ENCODE peak calls at places on chromosomes 13 and 19, in six cellular contexts. I, G, M, J, X and B are unnamed samples.

GRCh38 chr19:3695986-3696659 is 4.1 kb downstream of the PIP5K1C start:
- DNase-seq in I (no peak), M (no peak), G (no peak), X (no peak), J (no peak), B (no peak)

GRCh38 chr13:100540621-100541020 is 48.0 kb downstream of the GGACT start:
- DNase-seq in J (peak), I (no peak), M (no peak), X (no peak), G (no peak), B (peak)

GRCh38 chr19:6127716-6128335 is 7.6 kb upstream of the ACSBG2 start:
- DNase-seq in M (no peak), J (peak), G (no peak), I (no peak), X (no peak), B (peak)

GRCh38 chr19:35845215-35846037 is 6.9 kb downstream of the NPHS1 start:
- DNase-seq in G (peak), I (peak), J (peak), X (no peak), M (no peak), B (no peak)

GRCh38 chr19:5949792-5950305 is 28.1 kb downstream of the RANBP3 start:
- DNase-seq in G (no peak), M (no peak), X (no peak), I (no peak), J (no peak), B (no peak)

GRCh38 chr13:29359181-29359580 is 236.3 kb downstream of the SLC7A1 start:
- DNase-seq in X (no peak), J (no peak), G (no peak), I (peak), M (no peak), B (no peak)

GRCh38 chr19:54203151-54203611 is 2.5 kb downstream of the RPS9 start:
- DNase-seq in X (no peak), J (no peak), I (no peak), G (no peak), M (no peak), B (peak)

GRCh38 chr13:28716511-28716910 is 2.3 kb downstream of the SLC46A3 start:
- DNase-seq in M (no peak), I (no peak), X (no peak), J (peak), G (no peak), B (peak)

GRCh38 chr13:109665781-109666249 is 120.6 kb downstream of the IRS2 start:
- DNase-seq in X (no peak), I (no peak), J (no peak), M (no peak), G (no peak), B (no peak)

GRCh38 chr19:16232568-16232967 is 34.9 kb downstream of the AP1M1 start:
- DNase-seq in I (no peak), M (no peak), J (no peak), G (no peak), X (no peak), B (no peak)

GRCh38 chr19:1856698-1857603 is 6.4 kb downstream of the KLF16 start:
- DNase-seq in G (peak), I (peak), M (no peak), J (peak), X (no peak), B (peak)

GRCh38 chr19:8585057-8585893 is 8.0 kb upstream of the MYO1F start:
- DNase-seq in I (no peak), X (no peak), M (no peak), J (no peak), G (no peak), B (no peak)

GRCh38 chr19:5814847-5815246 is 10.0 kb downstream of the NRTN start:
- DNase-seq in G (no peak), J (no peak), I (no peak), X (no peak), M (no peak), B (no peak)

GRCh38 chr13:100674363-100674847 is at the start of gene TMTC4:
- DNase-seq in M (peak), I (peak), G (no peak), J (no peak), X (no peak), B (no peak)

GRCh38 chr13:107993239-107993948 is 221.9 kb downstream of the LIG4 start:
- DNase-seq in J (no peak), G (no peak), X (no peak), I (no peak), M (no peak), B (no peak)

GRCh38 chr13:102680133-102680717 is 14.6 kb downstream of the METTL21C start:
- DNase-seq in G (no peak), I (no peak), X (no peak), M (no peak), J (no peak), B (no peak)

GRCh38 chr13:73708393-73708985 is 425.7 kb downstream of the KLF12 start:
- DNase-seq in I (peak), J (peak), M (peak), G (no peak), X (no peak), B (peak)

GRCh38 chr13:96650301-96650886 is 343.9 kb downstream of the OXGR1 start:
- DNase-seq in J (peak), I (peak), X (no peak), M (no peak), G (no peak), B (no peak)

GRCh38 chr19:41452584-41453275 is 9.8 kb downstream of the ERICH4 start:
- DNase-seq in M (no peak), X (no peak), I (no peak), J (no peak), G (no peak), B (no peak)

GRCh38 chr19:41427647-41428480 is 690 bp upstream of the B3GNT8 start:
- DNase-seq in I (no peak), M (no peak), G (peak), X (no peak), J (no peak), B (no peak)

GRCh38 chr13:106449096-106449495 is 86.4 kb downstream of the EFNB2 start:
- DNase-seq in J (no peak), M (no peak), I (no peak), G (no peak), X (no peak), B (no peak)

GRCh38 chr13:61286148-61286745 is 129.4 kb downstream of the PCDH20 start:
- DNase-seq in G (peak), J (no peak), X (peak), M (peak), I (no peak), B (no peak)

GRCh38 chr13:45184693-45185092 is 16.2 kb downstream of the KCTD4 start:
- DNase-seq in G (no peak), X (no peak), M (no peak), J (no peak), I (no peak), B (no peak)

GRCh38 chr19:15563325-15563794 is 51.7 kb upstream of the CYP4F8 start:
- DNase-seq in X (no peak), G (peak), M (no peak), J (no peak), I (no peak), B (no peak)

GRCh38 chr13:78060966-78061365 is 142.3 kb upstream of the EDNRB start:
- DNase-seq in X (no peak), I (peak), G (peak), M (no peak), J (no peak), B (no peak)

GRCh38 chr13:27283906-27284523 is 13.4 kb downstream of the RASL11A start:
- DNase-seq in M (no peak), J (no peak), I (no peak), X (no peak), G (peak), B (no peak)

GRCh38 chr19:44596428-44597130 is 16.8 kb upstream of the IGSF23 start:
- DNase-seq in M (no peak), X (no peak), J (no peak), I (no peak), G (no peak), B (no peak)

GRCh38 chr19:31408460-31409124 is 59.4 kb upstream of the TSHZ3 start:
- DNase-seq in M (no peak), I (peak), X (no peak), J (peak), G (no peak), B (peak)

GRCh38 chr19:58572818-58573657 is at the start of gene MZF1:
- DNase-seq in I (peak), G (peak), M (peak), X (peak), J (peak), B (peak)

GRCh38 chr19:3375221-3376088 is 9.1 kb downstream of the NFIC start:
- DNase-seq in J (peak), I (no peak), X (no peak), G (no peak), M (no peak), B (peak)

GRCh38 chr13:109251958-109252357 is 534.4 kb downstream of the IRS2 start:
- DNase-seq in J (no peak), G (no peak), X (no peak), I (no peak), M (no peak), B (no peak)

GRCh38 chr13:76293751-76294150 is 592.5 kb downstream of the KCTD12 start:
- DNase-seq in G (no peak), I (no peak), M (no peak), X (no peak), J (no peak), B (no peak)

GRCh38 chr13:34765446-34766180 is 176.5 kb upstream of the NBEA start:
- DNase-seq in X (no peak), J (no peak), M (no peak), I (no peak), G (no peak), B (no peak)

GRCh38 chr19:51294211-51294976 is 17.1 kb upstream of the IGLON5 start:
- DNase-seq in M (no peak), I (no peak), X (no peak), J (no peak), G (peak), B (no peak)

GRCh38 chr19:51296331-51297093 is 14.9 kb upstream of the IGLON5 start:
- DNase-seq in G (peak), X (no peak), J (no peak), M (no peak), I (no peak), B (no peak)

GRCh38 chr19:51293571-51294210 is 17.8 kb upstream of the IGLON5 start:
- DNase-seq in G (peak), I (no peak), X (no peak), J (no peak), M (no peak), B (no peak)

GRCh38 chr19:51295382-51296126 is 15.9 kb upstream of the IGLON5 start:
- DNase-seq in G (peak), M (no peak), X (no peak), J (no peak), I (no peak), B (no peak)

DNA sequence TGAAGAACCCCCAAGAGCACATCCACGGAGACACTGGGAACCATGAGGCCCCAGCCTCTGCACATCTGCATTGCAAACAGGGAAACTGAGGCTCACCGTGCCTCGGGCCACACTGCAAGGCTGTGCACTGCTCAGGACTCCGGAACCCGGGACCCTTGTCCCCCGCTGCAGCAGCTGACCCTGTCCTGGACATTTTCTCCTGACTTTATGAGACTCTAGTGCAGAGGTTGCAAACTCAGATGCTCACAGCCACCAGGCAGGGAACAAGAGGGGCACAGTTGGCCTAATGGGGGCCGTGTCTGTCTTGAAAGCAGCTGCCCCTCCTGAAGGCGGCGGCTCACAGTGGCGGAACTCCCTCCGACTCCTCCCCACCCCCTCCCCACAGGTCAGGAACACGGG is 16.5 kb upstream of the IGLON5 start:
- DNase-seq in I (no peak), G (no peak), X (no peak), J (no peak), M (no peak), B (no peak)
- H3K14ac ChIP-seq in I (no peak), G (peak), X (no peak), J (no peak), M (no peak), B (no peak)

GRCh38 chr13:40187836-40188591 is 478.4 kb downstream of the FOXO1 start:
- DNase-seq in G (peak), J (no peak), M (no peak), I (no peak), X (no peak), B (no peak)

GRCh38 chr13:40186636-40187323 is 479.7 kb downstream of the FOXO1 start:
- DNase-seq in G (no peak), X (no peak), J (no peak), I (no peak), M (no peak), B (no peak)

GRCh38 chr13:40187324-40187795 is 479.1 kb downstream of the FOXO1 start:
- DNase-seq in X (no peak), J (no peak), G (peak), I (no peak), M (no peak), B (no peak)

GRCh38 chr13:40185393-40185792 is 481.0 kb downstream of the FOXO1 start:
- DNase-seq in J (no peak), X (no peak), G (no peak), I (no peak), M (no peak), B (no peak)

DNA sequence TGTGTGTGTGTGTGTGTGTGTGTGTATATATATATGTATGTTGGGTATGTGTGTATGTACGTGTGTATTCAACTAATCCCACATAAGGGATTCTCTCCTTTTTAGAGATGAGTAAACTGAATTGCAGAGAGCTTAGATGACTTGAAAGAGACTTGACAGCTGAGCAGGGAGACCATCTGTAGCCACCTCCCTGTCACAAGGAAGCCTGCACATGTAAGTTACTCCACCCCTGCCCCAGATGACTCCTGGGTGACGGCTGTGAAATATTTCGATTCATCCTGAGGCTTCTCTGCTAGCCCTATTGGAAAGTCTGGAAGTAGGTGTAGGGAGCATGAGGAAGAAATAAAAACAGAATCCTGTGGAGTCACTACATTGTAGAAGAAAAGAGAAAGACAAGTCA is 480.4 kb downstream of the FOXO1 start:
- DNase-seq in X (no peak), I (no peak), J (no peak), G (no peak), M (no peak), B (no peak)
- H3K14ac ChIP-seq in X (no peak), I (no peak), J (no peak), G (no peak), M (no peak), B (no peak)

GRCh38 chr13:88071371-88071770 is 400.2 kb downstream of the SLITRK5 start:
- DNase-seq in G (no peak), J (no peak), X (no peak), I (no peak), M (no peak), B (no peak)
- H3K14ac ChIP-seq in G (no peak), J (no peak), X (no peak), I (no peak), M (no peak), B (no peak)

DNA sequence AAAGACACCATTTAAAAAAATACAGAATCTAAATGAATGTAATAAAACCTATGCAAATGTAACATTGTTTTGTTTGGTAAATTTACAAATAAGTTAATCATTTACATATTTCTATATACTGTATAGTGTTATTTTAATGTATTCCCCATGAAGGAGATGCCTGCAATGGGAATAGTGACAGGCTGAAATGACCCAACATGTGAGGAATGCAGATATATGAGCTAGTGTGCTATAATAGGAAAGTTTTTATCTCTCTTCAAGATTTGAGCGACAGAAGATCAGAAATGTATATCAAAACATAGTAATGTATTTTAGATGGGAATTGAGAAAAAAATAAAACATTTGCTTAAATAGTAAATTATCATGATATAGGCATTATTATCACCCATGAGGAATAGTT is 570.1 kb downstream of the SLITRK1 start:
- DNase-seq in I (no peak), J (peak), M (no peak), G (no peak), X (no peak), B (peak)
- H3K14ac ChIP-seq in I (no peak), J (no peak), M (no peak), G (no peak), X (no peak), B (no peak)

GRCh38 chr13:114065141-114065925 is 67.1 kb downstream of the RASA3 start:
- DNase-seq in I (peak), M (no peak), G (peak), X (peak), J (peak), B (peak)
- H3K14ac ChIP-seq in I (peak), M (peak), G (peak), X (no peak), J (peak), B (peak)

GRCh38 chr13:20968745-20969144 is 66.2 kb upstream of the XPO4 start:
- DNase-seq in X (no peak), I (peak), J (no peak), M (no peak), G (no peak), B (no peak)

GRCh38 chr13:20972731-20973130 is 70.2 kb upstream of the XPO4 start:
- DNase-seq in I (peak), M (no peak), X (no peak), J (no peak), G (no peak), B (no peak)

GRCh38 chr13:20967340-20967739 is 64.8 kb upstream of the XPO4 start:
- DNase-seq in I (peak), X (no peak), J (no peak), G (no peak), M (no peak), B (no peak)

GRCh38 chr13:20964904-20965303 is 62.4 kb upstream of the XPO4 start:
- DNase-seq in G (no peak), I (peak), J (peak), M (no peak), X (no peak), B (peak)

GRCh38 chr13:20969182-20969581 is 66.6 kb upstream of the XPO4 start:
- DNase-seq in I (peak), M (no peak), X (no peak), J (peak), G (no peak), B (peak)
- H3K14ac ChIP-seq in I (no peak), M (no peak), X (no peak), J (no peak), G (no peak), B (no peak)

GRCh38 chr19:14111486-14111885 is 6.1 kb downstream of the PRKACA start:
- DNase-seq in I (no peak), G (no peak), X (no peak), J (no peak), M (no peak), B (no peak)

GRCh38 chr19:14107581-14108461 is 9.7 kb downstream of the PRKACA start:
- DNase-seq in J (no peak), M (no peak), X (no peak), I (no peak), G (no peak), B (no peak)

GRCh38 chr19:14112051-14112808 is 5.3 kb downstream of the PRKACA start:
- DNase-seq in J (no peak), M (no peak), I (no peak), X (no peak), G (no peak), B (no peak)

GRCh38 chr19:14112809-14113385 is 4.7 kb downstream of the PRKACA start:
- DNase-seq in G (no peak), J (no peak), M (no peak), X (no peak), I (no peak), B (no peak)

GRCh38 chr19:14110650-14111049 is 6.9 kb downstream of the PRKACA start:
- DNase-seq in G (no peak), I (no peak), M (no peak), J (no peak), X (no peak), B (no peak)
- H3K14ac ChIP-seq in G (no peak), I (no peak), M (no peak), J (no peak), X (no peak), B (no peak)